ENCODE peak calls at places on chromosomes 1 and 21, in four cellular contexts. One of them, this sample, is unnamed.

GRCh38 chr1:244896550-244896949 is 32.2 kb upstream of the HNRNPU start:
- DNase-seq in K562: no peak
- DNase-seq in A549: peak
- DNase-seq in HepG2: peak
- DNase-seq in this sample: no peak

GRCh38 chr1:19096036-19096833 is 113.8 kb downstream of the UBR4 start:
- DNase-seq in A549: peak
- DNase-seq in HepG2: peak
- DNase-seq in K562: no peak
- DNase-seq in this sample: no peak

GRCh38 chr1:83999316-83999819 is 436 bp upstream of the TTLL7 start:
- DNase-seq in HepG2: peak
- DNase-seq in K562: peak
- DNase-seq in A549: peak
- DNase-seq in this sample: no peak

GRCh38 chr1:152448095-152448494 is 34.0 kb upstream of the CRNN start:
- DNase-seq in A549: no peak
- DNase-seq in K562: no peak
- DNase-seq in HepG2: no peak
- DNase-seq in this sample: no peak

GRCh38 chr1:70420320-70420719 is 9.3 kb downstream of the CTH start:
- DNase-seq in A549: no peak
- DNase-seq in HepG2: no peak
- DNase-seq in K562: no peak
- DNase-seq in this sample: peak

GRCh38 chr1:216815239-216815955 is 92.2 kb upstream of the ESRRG start:
- DNase-seq in K562: no peak
- DNase-seq in HepG2: no peak
- DNase-seq in A549: no peak
- DNase-seq in this sample: no peak

GRCh38 chr1:152398812-152399698 is 15.0 kb downstream of the CRNN start:
- DNase-seq in K562: no peak
- DNase-seq in A549: peak
- DNase-seq in HepG2: peak
- DNase-seq in this sample: no peak

GRCh38 chr1:12480031-12480430 is 138.0 kb downstream of the DHRS3 start:
- DNase-seq in HepG2: no peak
- DNase-seq in A549: no peak
- DNase-seq in K562: no peak
- DNase-seq in this sample: no peak

GRCh38 chr1:181151378-181152326 is 63.2 kb downstream of the IER5 start:
- DNase-seq in K562: no peak
- DNase-seq in A549: no peak
- DNase-seq in HepG2: no peak
- DNase-seq in this sample: no peak

GRCh38 chr1:41488599-41488905 is 4.1 kb upstream of the EDN2 start:
- DNase-seq in HepG2: no peak
- DNase-seq in A549: no peak
- DNase-seq in K562: no peak
- DNase-seq in this sample: no peak

GRCh38 chr1:156623946-156624813 is 5.0 kb downstream of the HAPLN2 start:
- DNase-seq in HepG2: no peak
- DNase-seq in K562: peak
- DNase-seq in A549: peak
- DNase-seq in this sample: peak

GRCh38 chr1:166133276-166133841 is 33.4 kb downstream of the FAM78B start:
- DNase-seq in K562: peak
- DNase-seq in A549: peak
- DNase-seq in HepG2: no peak
- DNase-seq in this sample: no peak

GRCh38 chr1:19165501-19165900 is 44.6 kb downstream of the UBR4 start:
- DNase-seq in A549: no peak
- DNase-seq in HepG2: no peak
- DNase-seq in K562: no peak
- DNase-seq in this sample: no peak

GRCh38 chr1:154304664-154305337 is 16.1 kb upstream of the AQP10 start:
- DNase-seq in A549: no peak
- DNase-seq in K562: no peak
- DNase-seq in HepG2: peak
- DNase-seq in this sample: no peak

GRCh38 chr1:200526709-200527612 is 93.6 kb downstream of the KIF14 start:
- DNase-seq in K562: no peak
- DNase-seq in HepG2: no peak
- DNase-seq in A549: no peak
- DNase-seq in this sample: no peak

GRCh38 chr1:30677471-30677870 is 45.9 kb downstream of the MATN1 start:
- DNase-seq in K562: no peak
- DNase-seq in A549: no peak
- DNase-seq in HepG2: no peak
- DNase-seq in this sample: no peak

GRCh38 chr1:89980605-89981004 is 14.3 kb upstream of the ZNF326 start:
- DNase-seq in HepG2: no peak
- DNase-seq in A549: no peak
- DNase-seq in K562: no peak
- DNase-seq in this sample: no peak

GRCh38 chr1:77739235-77739634 is 20.4 kb downstream of the USP33 start:
- DNase-seq in A549: no peak
- DNase-seq in K562: no peak
- DNase-seq in HepG2: no peak
- DNase-seq in this sample: no peak

GRCh38 chr1:185840880-185841279 is 106.7 kb downstream of the HMCN1 start:
- DNase-seq in A549: no peak
- DNase-seq in K562: no peak
- DNase-seq in HepG2: no peak
- DNase-seq in this sample: no peak

GRCh38 chr21:46005081-46005480 is 23.5 kb downstream of the COL6A1 start:
- DNase-seq in HepG2: no peak
- DNase-seq in A549: no peak
- DNase-seq in K562: no peak
- DNase-seq in this sample: no peak

GRCh38 chr1:228811655-228812315 is 76.5 kb downstream of the RHOU start:
- DNase-seq in A549: no peak
- DNase-seq in HepG2: no peak
- DNase-seq in K562: no peak
- DNase-seq in this sample: no peak

GRCh38 chr1:6727535-6727934 is 25.9 kb upstream of the DNAJC11 start:
- DNase-seq in K562: peak
- DNase-seq in HepG2: peak
- DNase-seq in A549: peak
- DNase-seq in this sample: peak

GRCh38 chr1:169741666-169742394 is 8.0 kb upstream of the SELE start:
- DNase-seq in K562: no peak
- DNase-seq in HepG2: no peak
- DNase-seq in A549: no peak
- DNase-seq in this sample: no peak

GRCh38 chr1:85849660-85850059 is 141.4 kb upstream of the ZNHIT6 start:
- DNase-seq in A549: no peak
- DNase-seq in HepG2: no peak
- DNase-seq in K562: no peak
- DNase-seq in this sample: no peak

GRCh38 chr1:165217958-165218357 is 138.6 kb downstream of the LMX1A start:
- DNase-seq in K562: no peak
- DNase-seq in HepG2: no peak
- DNase-seq in A549: no peak
- DNase-seq in this sample: no peak

GRCh38 chr1:93196591-93196990 is 16.1 kb downstream of the CCDC18 start:
- DNase-seq in A549: no peak
- DNase-seq in K562: no peak
- DNase-seq in HepG2: no peak
- DNase-seq in this sample: no peak

GRCh38 chr1:182629674-182630073 is 25.5 kb upstream of the RGS16 start:
- DNase-seq in A549: no peak
- DNase-seq in K562: no peak
- DNase-seq in HepG2: no peak
- DNase-seq in this sample: no peak

GRCh38 chr1:52530563-52531144 is 22.2 kb downstream of the TUT4 start:
- DNase-seq in HepG2: no peak
- DNase-seq in A549: no peak
- DNase-seq in K562: no peak
- DNase-seq in this sample: no peak

GRCh38 chr1:227544677-227545076 is 18.7 kb upstream of the ZNF678 start:
- DNase-seq in A549: no peak
- DNase-seq in K562: no peak
- DNase-seq in HepG2: no peak
- DNase-seq in this sample: no peak

GRCh38 chr1:10033359-10033845 is 644 bp downstream of the UBE4B start:
- DNase-seq in K562: peak
- DNase-seq in A549: peak
- DNase-seq in HepG2: peak
- DNase-seq in this sample: peak

GRCh38 chr21:42059721-42060120 is 11.4 kb upstream of the UMODL1 start:
- DNase-seq in K562: no peak
- DNase-seq in A549: no peak
- DNase-seq in HepG2: no peak
- DNase-seq in this sample: no peak

GRCh38 chr1:187854457-187854856 is 1025.7 kb downstream of the PLA2G4A start:
- DNase-seq in HepG2: no peak
- DNase-seq in A549: no peak
- DNase-seq in K562: no peak
- DNase-seq in this sample: no peak

GRCh38 chr1:154983776-154984466 is 777 bp downstream of the FLAD1 start:
- DNase-seq in HepG2: no peak
- DNase-seq in K562: no peak
- DNase-seq in A549: no peak
- DNase-seq in this sample: no peak

GRCh38 chr1:80633947-80634710 is 1166.6 kb upstream of the ADGRL2 start:
- DNase-seq in K562: no peak
- DNase-seq in A549: no peak
- DNase-seq in HepG2: no peak
- DNase-seq in this sample: peak

GRCh38 chr1:65420590-65421340 is at the start of the genes LEPR and LEPROT:
- DNase-seq in HepG2: peak
- DNase-seq in K562: no peak
- DNase-seq in A549: no peak
- DNase-seq in this sample: no peak

GRCh38 chr1:61132176-61133047 is 50.1 kb downstream of the NFIA start:
- DNase-seq in A549: peak
- DNase-seq in K562: no peak
- DNase-seq in HepG2: no peak
- DNase-seq in this sample: no peak

GRCh38 chr1:184037849-184038591 is 492 bp upstream of the COLGALT2 start:
- DNase-seq in K562: no peak
- DNase-seq in HepG2: no peak
- DNase-seq in A549: no peak
- DNase-seq in this sample: no peak

GRCh38 chr1:184039126-184039525 is 1.6 kb upstream of the COLGALT2 start:
- DNase-seq in K562: no peak
- DNase-seq in HepG2: no peak
- DNase-seq in A549: no peak
- DNase-seq in this sample: no peak

GRCh38 chr1:184034761-184035379 is 2.7 kb downstream of the COLGALT2 start:
- DNase-seq in K562: no peak
- DNase-seq in A549: no peak
- DNase-seq in HepG2: peak
- DNase-seq in this sample: no peak

GRCh38 chr1:184035719-184036516 is 1.6 kb downstream of the COLGALT2 start:
- DNase-seq in HepG2: peak
- DNase-seq in A549: no peak
- DNase-seq in K562: no peak
- DNase-seq in this sample: no peak

GRCh38 chr1:184036517-184036949 is 995 bp downstream of the COLGALT2 start:
- DNase-seq in A549: peak
- DNase-seq in K562: peak
- DNase-seq in HepG2: peak
- DNase-seq in this sample: peak
- TF ChIP-seq ESRRA in A549: no peak
- TF ChIP-seq ESRRA in K562: no peak
- TF ChIP-seq ESRRA in HepG2: no peak
- TF ChIP-seq ESRRA in this sample: no peak

DNA sequence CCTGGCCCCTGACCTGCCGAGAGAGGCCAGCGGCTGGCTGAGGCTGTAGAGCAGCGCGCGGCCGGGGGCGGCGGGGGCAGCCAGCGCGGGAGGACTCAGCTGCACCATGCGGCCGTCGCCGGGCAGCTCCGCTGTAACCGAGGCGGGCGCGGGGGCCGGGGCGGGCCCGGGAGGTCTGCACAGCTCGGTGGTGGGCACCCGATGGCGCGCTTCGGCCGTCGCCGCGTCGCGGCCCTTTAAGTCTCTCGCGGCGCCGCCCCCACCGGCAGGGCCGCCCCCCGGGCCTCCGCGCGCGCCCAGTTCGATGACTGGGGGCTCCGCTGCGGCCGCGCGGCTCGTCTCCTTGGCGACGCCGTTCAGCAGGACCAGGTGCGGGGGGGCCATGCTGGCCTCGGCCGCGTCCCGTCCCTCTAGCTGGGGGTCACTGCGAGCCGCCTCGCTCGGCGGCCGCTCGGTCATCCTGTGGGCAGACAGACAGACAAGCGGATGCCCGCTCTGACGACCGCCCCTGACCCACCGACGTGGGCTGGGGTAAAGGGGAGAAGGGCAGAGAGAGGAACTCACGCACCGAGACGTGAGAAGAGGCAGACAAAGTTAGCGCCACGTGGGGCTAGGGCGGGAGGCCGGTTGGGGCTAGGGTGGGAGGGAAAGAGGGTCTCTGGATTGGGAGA is 6.5 kb downstream of the TAL1 start:
- DNase-seq in K562: peak
- DNase-seq in HepG2: no peak
- DNase-seq in A549: no peak
- DNase-seq in this sample: no peak
- TF ChIP-seq HMGXB4 in K562: no peak
- TF ChIP-seq HMGXB4 in HepG2: no peak
- TF ChIP-seq HMGXB4 in A549: no peak
- TF ChIP-seq HMGXB4 in this sample: no peak

GRCh38 chr1:171438441-171438840 is 46.9 kb upstream of the PRRC2C start:
- DNase-seq in A549: peak
- DNase-seq in K562: no peak
- DNase-seq in HepG2: no peak
- DNase-seq in this sample: no peak
- TF ChIP-seq ESRRA in A549: no peak
- TF ChIP-seq ESRRA in K562: no peak
- TF ChIP-seq ESRRA in HepG2: no peak
- TF ChIP-seq ESRRA in this sample: no peak

DNA sequence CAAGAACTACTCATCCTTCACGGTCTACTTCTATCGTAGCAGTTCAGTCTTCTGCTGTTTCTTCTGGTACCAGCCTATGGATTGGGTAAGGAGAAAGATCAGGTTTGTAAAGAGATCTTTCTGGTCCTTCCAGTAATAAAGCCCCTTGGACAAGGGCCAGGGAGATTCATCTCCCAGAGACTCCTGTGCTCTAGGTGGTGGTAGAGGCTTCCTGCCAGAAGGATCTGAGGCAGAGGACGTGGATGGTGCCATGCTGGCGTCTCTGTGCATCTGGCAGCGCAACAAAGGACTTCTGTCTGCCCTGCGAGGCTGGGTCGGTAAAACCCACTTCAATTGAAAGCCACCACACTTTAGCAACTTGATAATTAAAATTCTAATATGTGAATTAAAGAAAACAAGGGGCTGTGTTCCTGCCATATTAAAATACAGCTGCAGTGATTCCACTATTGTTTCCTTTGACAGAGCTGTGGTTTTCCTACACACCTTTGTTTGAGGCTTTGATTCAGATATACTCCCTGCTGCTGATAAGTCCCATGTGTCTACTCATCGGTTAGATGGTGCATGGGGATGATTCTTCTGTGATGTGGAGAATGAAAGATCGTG is 73.6 kb downstream of the ROR1 start:
- DNase-seq in HepG2: no peak
- DNase-seq in A549: no peak
- DNase-seq in K562: no peak
- DNase-seq in this sample: no peak
- TF ChIP-seq HMGXB4 in HepG2: no peak
- TF ChIP-seq HMGXB4 in A549: no peak
- TF ChIP-seq HMGXB4 in K562: no peak
- TF ChIP-seq HMGXB4 in this sample: no peak

GRCh38 chr1:111516008-111516535 is 12.6 kb upstream of the ADORA3 start:
- DNase-seq in K562: peak
- DNase-seq in A549: no peak
- DNase-seq in HepG2: no peak
- DNase-seq in this sample: no peak
- TF ChIP-seq ESRRA in K562: no peak
- TF ChIP-seq ESRRA in A549: no peak
- TF ChIP-seq ESRRA in HepG2: no peak
- TF ChIP-seq ESRRA in this sample: no peak